ENCODE peak calls at places on chromosomes 16 and 17, in six cellular contexts. One of them, this sample, is unnamed.
A peak's percentile ranks its signal among the peaks of the same experiment; 100 is the strongest.

GRCh38 chr17:46974086-46974485 is 5.0 kb downstream of the RPRML start:
- DNase-seq in amygdala: no peak
- DNase-seq in T-helper 17 cell: no peak
- DNase-seq in H7: peak; percentile 8
- DNase-seq in stimulated activated CD8-positive, alpha-beta memory T cell treated with anti-CD3 and anti-CD28 coated beads, Interleukin-12 subunit alpha, Interleukin-12 subunit beta, amount 100 ng/mL, for 1 hour: no peak
- DNase-seq in AG04449: no peak
- DNase-seq in this sample: no peak

GRCh38 chr16:87736003-87736382 is 29.8 kb downstream of the KLHDC4 start:
- DNase-seq in amygdala: no peak
- DNase-seq in T-helper 17 cell: no peak
- DNase-seq in H7: no peak
- DNase-seq in stimulated activated CD8-positive, alpha-beta memory T cell treated with anti-CD3 and anti-CD28 coated beads, Interleukin-12 subunit alpha, Interleukin-12 subunit beta, amount 100 ng/mL, for 1 hour: no peak
- DNase-seq in AG04449: no peak
- DNase-seq in this sample: no peak

GRCh38 chr16:67150058-67150832 is 553 bp downstream of the B3GNT9 start:
- DNase-seq in amygdala: no peak
- DNase-seq in T-helper 17 cell: no peak
- DNase-seq in H7: peak; percentile 97
- DNase-seq in stimulated activated CD8-positive, alpha-beta memory T cell treated with anti-CD3 and anti-CD28 coated beads, Interleukin-12 subunit alpha, Interleukin-12 subunit beta, amount 100 ng/mL, for 1 hour: no peak
- DNase-seq in AG04449: no peak
- DNase-seq in this sample: no peak

GRCh38 chr17:78597923-78598545 is 20.8 kb upstream of the DNAH17 start:
- DNase-seq in amygdala: no peak
- DNase-seq in T-helper 17 cell: no peak
- DNase-seq in H7: no peak
- DNase-seq in stimulated activated CD8-positive, alpha-beta memory T cell treated with anti-CD3 and anti-CD28 coated beads, Interleukin-12 subunit alpha, Interleukin-12 subunit beta, amount 100 ng/mL, for 1 hour: no peak
- DNase-seq in AG04449: peak; percentile 12
- DNase-seq in this sample: no peak

GRCh38 chr17:5585814-5586558 is 1.7 kb upstream of the NLRP1 start:
- DNase-seq in amygdala: no peak
- DNase-seq in T-helper 17 cell: no peak
- DNase-seq in H7: no peak
- DNase-seq in stimulated activated CD8-positive, alpha-beta memory T cell treated with anti-CD3 and anti-CD28 coated beads, Interleukin-12 subunit alpha, Interleukin-12 subunit beta, amount 100 ng/mL, for 1 hour: no peak
- DNase-seq in AG04449: no peak
- DNase-seq in this sample: no peak

GRCh38 chr16:89613101-89613953 is at the start of gene DPEP1:
- DNase-seq in amygdala: no peak
- DNase-seq in T-helper 17 cell: no peak
- DNase-seq in H7: peak; percentile 77
- DNase-seq in stimulated activated CD8-positive, alpha-beta memory T cell treated with anti-CD3 and anti-CD28 coated beads, Interleukin-12 subunit alpha, Interleukin-12 subunit beta, amount 100 ng/mL, for 1 hour: no peak
- DNase-seq in AG04449: no peak
- DNase-seq in this sample: no peak

GRCh38 chr17:77332981-77333685 is 192.4 kb downstream of the SEC14L1 start:
- DNase-seq in amygdala: no peak
- DNase-seq in T-helper 17 cell: no peak
- DNase-seq in H7: no peak
- DNase-seq in stimulated activated CD8-positive, alpha-beta memory T cell treated with anti-CD3 and anti-CD28 coated beads, Interleukin-12 subunit alpha, Interleukin-12 subunit beta, amount 100 ng/mL, for 1 hour: no peak
- DNase-seq in AG04449: no peak
- DNase-seq in this sample: no peak

GRCh38 chr17:57940653-57941329 is 14.4 kb downstream of the CUEDC1 start:
- DNase-seq in amygdala: no peak
- DNase-seq in T-helper 17 cell: no peak
- DNase-seq in H7: no peak
- DNase-seq in stimulated activated CD8-positive, alpha-beta memory T cell treated with anti-CD3 and anti-CD28 coated beads, Interleukin-12 subunit alpha, Interleukin-12 subunit beta, amount 100 ng/mL, for 1 hour: no peak
- DNase-seq in AG04449: no peak
- DNase-seq in this sample: peak; percentile 88

GRCh38 chr17:2125013-2125535 is 70.2 kb downstream of the HIC1 start:
- DNase-seq in amygdala: no peak
- DNase-seq in T-helper 17 cell: no peak
- DNase-seq in H7: no peak
- DNase-seq in stimulated activated CD8-positive, alpha-beta memory T cell treated with anti-CD3 and anti-CD28 coated beads, Interleukin-12 subunit alpha, Interleukin-12 subunit beta, amount 100 ng/mL, for 1 hour: no peak
- DNase-seq in AG04449: no peak
- DNase-seq in this sample: no peak

GRCh38 chr16:60932600-60932999 is 1103.6 kb downstream of the CDH8 start:
- DNase-seq in amygdala: no peak
- DNase-seq in T-helper 17 cell: no peak
- DNase-seq in H7: no peak
- DNase-seq in stimulated activated CD8-positive, alpha-beta memory T cell treated with anti-CD3 and anti-CD28 coated beads, Interleukin-12 subunit alpha, Interleukin-12 subunit beta, amount 100 ng/mL, for 1 hour: no peak
- DNase-seq in AG04449: no peak
- DNase-seq in this sample: no peak

GRCh38 chr17:79305831-79306687 is 231.4 kb downstream of the ENGASE start:
- DNase-seq in amygdala: no peak
- DNase-seq in T-helper 17 cell: no peak
- DNase-seq in H7: no peak
- DNase-seq in stimulated activated CD8-positive, alpha-beta memory T cell treated with anti-CD3 and anti-CD28 coated beads, Interleukin-12 subunit alpha, Interleukin-12 subunit beta, amount 100 ng/mL, for 1 hour: no peak
- DNase-seq in AG04449: no peak
- DNase-seq in this sample: no peak

GRCh38 chr17:7589891-7590611 is at the start of gene SOX15:
- DNase-seq in amygdala: no peak
- DNase-seq in T-helper 17 cell: no peak
- DNase-seq in H7: peak; percentile 82
- DNase-seq in stimulated activated CD8-positive, alpha-beta memory T cell treated with anti-CD3 and anti-CD28 coated beads, Interleukin-12 subunit alpha, Interleukin-12 subunit beta, amount 100 ng/mL, for 1 hour: no peak
- DNase-seq in AG04449: no peak
- DNase-seq in this sample: no peak

GRCh38 chr17:2690165-2691068 is 21.1 kb downstream of the CLUH start:
- DNase-seq in amygdala: no peak
- DNase-seq in T-helper 17 cell: no peak
- DNase-seq in H7: peak; percentile 70
- DNase-seq in stimulated activated CD8-positive, alpha-beta memory T cell treated with anti-CD3 and anti-CD28 coated beads, Interleukin-12 subunit alpha, Interleukin-12 subunit beta, amount 100 ng/mL, for 1 hour: no peak
- DNase-seq in AG04449: no peak
- DNase-seq in this sample: peak; percentile 58

This sample was measured in posterior cingulate gyrus.